ENCODE peak calls at places on chromosomes 7 and 10, in seven cellular contexts. One of them, this sample, is unnamed.
A peak's percentile ranks its signal among the peaks of the same experiment; 100 is the strongest.

GRCh38 chr10:80122746-80123145 is 9.8 kb upstream of the PLAC9 start:
- DNase-seq in stimulated activated CD4-positive, alpha-beta T cell treated with anti-CD3 and anti-CD28 coated beads, Interleukin-2, amount 100 ng/mL, for 48 hours: no peak
- DNase-seq in upper lobe of right lung: no peak
- DNase-seq in esophagus squamous epithelium: no peak
- DNase-seq in KG1: no peak
- DNase-seq in coronary artery: no peak
- DNase-seq in endodermal cell: no peak
- DNase-seq in this sample: no peak

GRCh38 chr10:10796774-10797415 is 220.8 kb upstream of the CELF2 start:
- DNase-seq in stimulated activated CD4-positive, alpha-beta T cell treated with anti-CD3 and anti-CD28 coated beads, Interleukin-2, amount 100 ng/mL, for 48 hours: no peak
- DNase-seq in upper lobe of right lung: no peak
- DNase-seq in endodermal cell: peak; percentile 49
- DNase-seq in KG1: no peak
- DNase-seq in coronary artery: no peak
- DNase-seq in esophagus squamous epithelium: no peak
- DNase-seq in this sample: no peak

GRCh38 chr10:117860135-117860534 is 186.6 kb downstream of the RAB11FIP2 start:
- DNase-seq in KG1: no peak
- DNase-seq in stimulated activated CD4-positive, alpha-beta T cell treated with anti-CD3 and anti-CD28 coated beads, Interleukin-2, amount 100 ng/mL, for 48 hours: no peak
- DNase-seq in endodermal cell: no peak
- DNase-seq in esophagus squamous epithelium: no peak
- DNase-seq in upper lobe of right lung: no peak
- DNase-seq in coronary artery: no peak
- DNase-seq in this sample: no peak

GRCh38 chr10:62348029-62348428 is 26.1 kb upstream of the ZNF365 start:
- DNase-seq in stimulated activated CD4-positive, alpha-beta T cell treated with anti-CD3 and anti-CD28 coated beads, Interleukin-2, amount 100 ng/mL, for 48 hours: no peak
- DNase-seq in KG1: no peak
- DNase-seq in esophagus squamous epithelium: no peak
- DNase-seq in upper lobe of right lung: no peak
- DNase-seq in endodermal cell: no peak
- DNase-seq in coronary artery: no peak
- DNase-seq in this sample: peak; percentile 1

GRCh38 chr7:77426521-77427051 is 10.4 kb upstream of the GSAP start:
- DNase-seq in coronary artery: no peak
- DNase-seq in KG1: no peak
- DNase-seq in upper lobe of right lung: no peak
- DNase-seq in endodermal cell: peak; percentile 66
- DNase-seq in stimulated activated CD4-positive, alpha-beta T cell treated with anti-CD3 and anti-CD28 coated beads, Interleukin-2, amount 100 ng/mL, for 48 hours: no peak
- DNase-seq in esophagus squamous epithelium: no peak
- DNase-seq in this sample: no peak

GRCh38 chr7:417625-417889 is 102.1 kb downstream of the PDGFA start:
- DNase-seq in upper lobe of right lung: no peak
- DNase-seq in esophagus squamous epithelium: no peak
- DNase-seq in KG1: no peak
- DNase-seq in stimulated activated CD4-positive, alpha-beta T cell treated with anti-CD3 and anti-CD28 coated beads, Interleukin-2, amount 100 ng/mL, for 48 hours: no peak
- DNase-seq in coronary artery: no peak
- DNase-seq in endodermal cell: no peak
- DNase-seq in this sample: no peak

GRCh38 chr10:71068811-71069411 is 143.5 kb upstream of the UNC5B start:
- DNase-seq in stimulated activated CD4-positive, alpha-beta T cell treated with anti-CD3 and anti-CD28 coated beads, Interleukin-2, amount 100 ng/mL, for 48 hours: no peak
- DNase-seq in upper lobe of right lung: no peak
- DNase-seq in coronary artery: peak; percentile 80
- DNase-seq in endodermal cell: no peak
- DNase-seq in esophagus squamous epithelium: no peak
- DNase-seq in KG1: no peak
- DNase-seq in this sample: no peak

GRCh38 chr10:785539-786214 is 96.2 kb upstream of the DIP2C start:
- DNase-seq in esophagus squamous epithelium: no peak
- DNase-seq in endodermal cell: no peak
- DNase-seq in upper lobe of right lung: no peak
- DNase-seq in coronary artery: no peak
- DNase-seq in stimulated activated CD4-positive, alpha-beta T cell treated with anti-CD3 and anti-CD28 coated beads, Interleukin-2, amount 100 ng/mL, for 48 hours: no peak
- DNase-seq in KG1: no peak
- DNase-seq in this sample: no peak

GRCh38 chr10:65571011-65571570 is 1354.7 kb upstream of the LRRTM3 start:
- DNase-seq in endodermal cell: peak; percentile 65
- DNase-seq in coronary artery: no peak
- DNase-seq in stimulated activated CD4-positive, alpha-beta T cell treated with anti-CD3 and anti-CD28 coated beads, Interleukin-2, amount 100 ng/mL, for 48 hours: no peak
- DNase-seq in KG1: peak; percentile 3
- DNase-seq in upper lobe of right lung: no peak
- DNase-seq in esophagus squamous epithelium: no peak
- DNase-seq in this sample: no peak

GRCh38 chr10:43127447-43127846 is 10.8 kb upstream of the CSGALNACT2 start:
- DNase-seq in endodermal cell: no peak
- DNase-seq in coronary artery: no peak
- DNase-seq in esophagus squamous epithelium: no peak
- DNase-seq in KG1: no peak
- DNase-seq in stimulated activated CD4-positive, alpha-beta T cell treated with anti-CD3 and anti-CD28 coated beads, Interleukin-2, amount 100 ng/mL, for 48 hours: no peak
- DNase-seq in upper lobe of right lung: no peak
- DNase-seq in this sample: no peak

GRCh38 chr10:44627591-44628354 is 242.9 kb upstream of the CXCL12 start:
- DNase-seq in upper lobe of right lung: no peak
- DNase-seq in endodermal cell: no peak
- DNase-seq in coronary artery: no peak
- DNase-seq in esophagus squamous epithelium: no peak
- DNase-seq in KG1: no peak
- DNase-seq in stimulated activated CD4-positive, alpha-beta T cell treated with anti-CD3 and anti-CD28 coated beads, Interleukin-2, amount 100 ng/mL, for 48 hours: no peak
- DNase-seq in this sample: no peak

GRCh38 chr7:18241543-18242231 is 214.0 kb upstream of the PRPS1L1 start:
- DNase-seq in coronary artery: no peak
- DNase-seq in KG1: no peak
- DNase-seq in stimulated activated CD4-positive, alpha-beta T cell treated with anti-CD3 and anti-CD28 coated beads, Interleukin-2, amount 100 ng/mL, for 48 hours: no peak
- DNase-seq in upper lobe of right lung: no peak
- DNase-seq in endodermal cell: no peak
- DNase-seq in esophagus squamous epithelium: no peak
- DNase-seq in this sample: no peak

GRCh38 chr7:38822556-38822955 is 86.4 kb downstream of the VPS41 start:
- DNase-seq in coronary artery: no peak
- DNase-seq in esophagus squamous epithelium: no peak
- DNase-seq in endodermal cell: no peak
- DNase-seq in KG1: no peak
- DNase-seq in stimulated activated CD4-positive, alpha-beta T cell treated with anti-CD3 and anti-CD28 coated beads, Interleukin-2, amount 100 ng/mL, for 48 hours: no peak
- DNase-seq in upper lobe of right lung: no peak
- DNase-seq in this sample: no peak

GRCh38 chr7:80630611-80631010 is 7.8 kb upstream of the CD36 start:
- DNase-seq in esophagus squamous epithelium: no peak
- DNase-seq in KG1: no peak
- DNase-seq in stimulated activated CD4-positive, alpha-beta T cell treated with anti-CD3 and anti-CD28 coated beads, Interleukin-2, amount 100 ng/mL, for 48 hours: no peak
- DNase-seq in endodermal cell: no peak
- DNase-seq in upper lobe of right lung: no peak
- DNase-seq in coronary artery: no peak
- DNase-seq in this sample: no peak

GRCh38 chr10:69492746-69493462 is 41.6 kb downstream of the TSPAN15 start:
- DNase-seq in coronary artery: no peak
- DNase-seq in stimulated activated CD4-positive, alpha-beta T cell treated with anti-CD3 and anti-CD28 coated beads, Interleukin-2, amount 100 ng/mL, for 48 hours: no peak
- DNase-seq in esophagus squamous epithelium: no peak
- DNase-seq in upper lobe of right lung: peak; percentile 58
- DNase-seq in KG1: no peak
- DNase-seq in endodermal cell: no peak
- DNase-seq in this sample: no peak

GRCh38 chr7:39248041-39248692 is 270.5 kb downstream of the POU6F2 start:
- DNase-seq in endodermal cell: no peak
- DNase-seq in upper lobe of right lung: no peak
- DNase-seq in KG1: no peak
- DNase-seq in stimulated activated CD4-positive, alpha-beta T cell treated with anti-CD3 and anti-CD28 coated beads, Interleukin-2, amount 100 ng/mL, for 48 hours: no peak
- DNase-seq in esophagus squamous epithelium: no peak
- DNase-seq in coronary artery: no peak
- DNase-seq in this sample: no peak